ENCODE peak calls at places on chromosomes 1 and 21, in nine cellular contexts. S is upper lobe of left lung, Z is mesothelial cell of epicardium, D is GM20000, V is DND-41, I is progenitor cell of endocrine pancreas, M is GM12865, N is endothelial cell, K is fibroblast of pulmonary artery. H is an unnamed sample.

GRCh38 chr1:151143986-151144385 is 2.4 kb downstream of the SEMA6C start:
- DNase-seq in N (peak), Z (no peak), S (no peak), D (no peak), K (no peak), M (no peak), V (no peak), I (no peak), H (no peak)

GRCh38 chr1:106676021-106676420 is 380.5 kb upstream of the PRMT6 start:
- DNase-seq in N (no peak), Z (no peak), D (no peak), V (no peak), M (no peak), K (peak), S (no peak), I (no peak), H (no peak)

GRCh38 chr1:231020139-231020601 is 19.9 kb downstream of the FAM89A start:
- DNase-seq in V (no peak), N (no peak), M (no peak), Z (no peak), S (no peak), K (peak), I (no peak), D (no peak), H (no peak)

GRCh38 chr1:84504580-84505021 is 1.6 kb upstream of the SPATA1 start:
- DNase-seq in D (no peak), K (peak), I (no peak), Z (no peak), S (no peak), V (no peak), N (no peak), M (peak), H (no peak)

GRCh38 chr1:56645663-56646330 is 683 bp downstream of the PRKAA2 start:
- DNase-seq in Z (no peak), K (no peak), S (no peak), V (no peak), N (peak), M (no peak), I (no peak), D (peak), H (peak)

GRCh38 chr1:234722904-234723588 is 113.1 kb upstream of the IRF2BP2 start:
- DNase-seq in Z (no peak), V (peak), M (no peak), N (no peak), S (peak), K (peak), I (no peak), D (no peak), H (peak)

GRCh38 chr1:182391028-182391361 is 595 bp downstream of the GLUL start:
- DNase-seq in N (no peak), K (no peak), S (no peak), V (no peak), D (no peak), Z (peak), M (no peak), I (no peak), H (peak)

GRCh38 chr1:232979596-232979995 is 29.2 kb downstream of the NTPCR start:
- DNase-seq in K (no peak), N (no peak), V (no peak), I (no peak), D (no peak), M (no peak), S (peak), Z (no peak), H (no peak)

GRCh38 chr1:66571789-66572188 is 37.8 kb downstream of the SGIP1 start:
- DNase-seq in V (no peak), D (no peak), N (no peak), S (no peak), K (peak), I (no peak), M (no peak), Z (no peak), H (no peak)

GRCh38 chr1:175978926-175979325 is 228.2 kb downstream of the COP1 start:
- DNase-seq in V (no peak), S (no peak), N (no peak), K (peak), Z (no peak), D (no peak), M (no peak), I (no peak), H (no peak)

GRCh38 chr1:74686941-74687340 is 13.3 kb upstream of the ERICH3 start:
- DNase-seq in I (no peak), N (no peak), M (no peak), K (no peak), D (no peak), Z (no peak), S (no peak), V (no peak), H (peak)

GRCh38 chr1:62774971-62775578 is 8.9 kb upstream of the ATG4C start:
- DNase-seq in K (no peak), Z (no peak), D (no peak), S (no peak), N (no peak), M (peak), V (no peak), I (no peak), H (no peak)

GRCh38 chr1:152185544-152186391 is 26.7 kb upstream of the RPTN start:
- DNase-seq in Z (no peak), K (peak), V (peak), M (peak), N (peak), S (no peak), D (peak), I (no peak), H (no peak)

GRCh38 chr21:45156459-45156858 is 82.1 kb downstream of the ADARB1 start:
- DNase-seq in D (no peak), K (no peak), Z (no peak), V (no peak), I (no peak), M (no peak), S (no peak), N (no peak), H (no peak)

GRCh38 chr1:194537521-194537920 is 1351.1 kb upstream of the B3GALT2 start:
- DNase-seq in S (no peak), D (no peak), I (no peak), Z (no peak), M (no peak), K (no peak), V (no peak), N (no peak), H (no peak)

GRCh38 chr1:88433556-88433955 is 250.5 kb upstream of the PKN2 start:
- DNase-seq in I (no peak), V (no peak), D (no peak), S (no peak), N (no peak), Z (no peak), K (no peak), M (no peak), H (no peak)

GRCh38 chr1:74422379-74423155 is 89.8 kb downstream of the LRRC53 start:
- DNase-seq in K (no peak), S (no peak), M (no peak), N (no peak), V (no peak), Z (no peak), D (no peak), I (no peak), H (no peak)

GRCh38 chr1:173424786-173425407 is 52.2 kb upstream of the PRDX6 start:
- DNase-seq in N (no peak), I (no peak), V (no peak), K (no peak), M (no peak), Z (no peak), D (no peak), S (no peak), H (no peak)

GRCh38 chr21:17848228-17848627 is 29.1 kb upstream of the C21orf91 start:
- DNase-seq in K (peak), M (peak), N (no peak), S (no peak), I (no peak), Z (no peak), D (peak), V (no peak), H (no peak)

GRCh38 chr1:113168946-113169345 is 95.9 kb downstream of the LRIG2 start:
- DNase-seq in I (no peak), M (no peak), Z (no peak), S (no peak), D (no peak), V (no peak), N (no peak), K (no peak), H (no peak)

GRCh38 chr21:42515708-42516502 is 2.3 kb downstream of the SLC37A1 start:
- DNase-seq in I (no peak), K (no peak), M (no peak), S (no peak), D (peak), V (no peak), Z (no peak), N (no peak), H (no peak)

GRCh38 chr1:7390604-7391000 is 380.5 kb upstream of the VAMP3 start:
- DNase-seq in M (no peak), S (no peak), V (no peak), Z (no peak), K (no peak), D (no peak), I (no peak), N (no peak), H (no peak)

GRCh38 chr1:222974496-222974895 is 159.7 kb downstream of the DISP1 start:
- DNase-seq in D (no peak), K (peak), V (no peak), S (no peak), Z (no peak), M (no peak), I (no peak), N (no peak), H (no peak)

GRCh38 chr21:44401386-44402160 is 48.2 kb downstream of the TRPM2 start:
- DNase-seq in M (no peak), K (no peak), V (no peak), I (no peak), D (no peak), Z (no peak), N (no peak), S (peak), H (no peak)

GRCh38 chr1:7992885-7993284 is 31.4 kb downstream of the PARK7 start:
- DNase-seq in N (no peak), D (no peak), Z (no peak), K (no peak), M (no peak), V (no peak), I (no peak), S (no peak), H (no peak)

GRCh38 chr1:156113263-156114004 is 1.1 kb upstream of the LMNA start:
- DNase-seq in S (no peak), K (no peak), Z (no peak), I (no peak), M (no peak), V (no peak), D (no peak), N (no peak), H (no peak)

GRCh38 chr1:156115514-156116374 is 1.2 kb downstream of the LMNA start:
- DNase-seq in D (no peak), Z (no peak), I (no peak), S (no peak), V (no peak), M (no peak), K (peak), N (peak), H (no peak)

GRCh38 chr1:156114919-156115513 is 505 bp downstream of the LMNA start:
- DNase-seq in K (no peak), M (peak), Z (no peak), V (no peak), I (no peak), D (peak), S (peak), N (no peak), H (peak)

GRCh38 chr1:156112276-156113137 is 2.0 kb upstream of the LMNA start:
- DNase-seq in S (no peak), V (no peak), I (no peak), M (no peak), Z (no peak), N (no peak), D (no peak), K (no peak), H (no peak)

GRCh38 chr1:156114101-156114918 is at the start of gene LMNA:
- DNase-seq in I (no peak), Z (no peak), M (peak), D (peak), N (peak), S (peak), V (no peak), K (peak), H (peak)
- TF ChIP-seq CTCF in I (no peak), Z (no peak), M (no peak), D (no peak), N (no peak), S (no peak), V (no peak), K (no peak), H (no peak)

GRCh38 chr1:108199231-108199657 is 899 bp downstream of the SLC25A24 start:
- DNase-seq in I (no peak), K (peak), S (no peak), Z (no peak), N (peak), D (no peak), V (no peak), M (peak), H (no peak)

GRCh38 chr1:108201682-108202081 is 1.5 kb upstream of the SLC25A24 start:
- DNase-seq in M (no peak), S (no peak), V (no peak), D (no peak), K (no peak), Z (no peak), N (no peak), I (no peak), H (no peak)

GRCh38 chr1:108199781-108200626 is at the start of gene SLC25A24:
- DNase-seq in K (peak), D (peak), S (peak), V (peak), Z (peak), M (peak), N (peak), I (peak), H (peak)

GRCh38 chr1:108200627-108201106 is 524 bp upstream of the SLC25A24 start:
- DNase-seq in V (peak), M (peak), Z (no peak), N (peak), K (peak), I (no peak), D (peak), S (no peak), H (no peak)
- TF ChIP-seq CTCF in V (peak), M (peak), Z (no peak), N (no peak), K (peak), I (peak), D (no peak), S (peak), H (no peak)

GRCh38 chr1:241838831-241839365 is 9.1 kb upstream of the EXO1 start:
- DNase-seq in I (no peak), V (no peak), D (no peak), S (no peak), N (no peak), K (no peak), M (no peak), Z (no peak), H (no peak)
- TF ChIP-seq CTCF in I (no peak), V (no peak), D (no peak), S (no peak), N (no peak), K (no peak), M (no peak), Z (no peak), H (no peak)

DNA sequence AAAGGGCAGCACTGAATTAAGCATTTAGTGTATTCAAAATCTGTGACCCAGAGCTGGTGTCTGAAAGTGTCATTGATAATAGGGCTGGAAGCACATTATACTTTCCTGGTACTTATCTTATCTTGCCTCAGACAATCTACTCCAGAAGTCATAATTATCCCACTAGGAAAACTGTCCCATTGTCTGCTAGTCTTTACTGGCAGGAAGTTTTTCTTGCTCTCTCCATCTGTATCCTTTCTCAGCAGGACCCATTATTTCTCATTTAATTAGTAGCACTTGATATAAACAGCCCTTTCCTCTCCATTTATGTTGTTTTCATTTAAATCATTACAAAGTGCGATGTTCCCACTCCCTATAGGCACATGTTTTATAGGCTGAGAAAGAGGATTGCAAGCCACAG is 36.5 kb upstream of the BARHL2 start:
- DNase-seq in V (no peak), D (no peak), N (no peak), K (no peak), Z (no peak), S (no peak), M (no peak), I (no peak), H (no peak)
- TF ChIP-seq CTCF in V (no peak), D (no peak), N (no peak), K (no peak), Z (no peak), S (no peak), M (no peak), I (no peak), H (no peak)

GRCh38 chr1:155202198-155202597 is 5.5 kb downstream of the THBS3 start:
- DNase-seq in Z (no peak), V (no peak), M (no peak), K (no peak), D (no peak), S (no peak), N (no peak), I (no peak), H (no peak)

GRCh38 chr1:155205035-155205434 is 2.7 kb downstream of the THBS3 start:
- DNase-seq in S (no peak), M (no peak), N (no peak), K (no peak), D (no peak), Z (no peak), V (no peak), I (no peak), H (no peak)

GRCh38 chr1:155199792-155200191 is 7.9 kb downstream of the THBS3 start:
- DNase-seq in D (no peak), N (no peak), S (no peak), I (no peak), Z (no peak), K (no peak), M (no peak), V (no peak), H (no peak)

GRCh38 chr1:155200920-155201319 is 6.8 kb downstream of the THBS3 start:
- DNase-seq in I (no peak), M (no peak), S (no peak), Z (no peak), D (no peak), K (no peak), N (no peak), V (no peak), H (no peak)

GRCh38 chr1:155202731-155203515 is 4.8 kb downstream of the THBS3 start:
- DNase-seq in K (no peak), N (no peak), M (no peak), Z (no peak), D (no peak), S (peak), V (no peak), I (no peak), H (no peak)
- TF ChIP-seq CTCF in K (no peak), N (no peak), M (no peak), Z (no peak), D (no peak), S (no peak), V (no peak), I (no peak), H (no peak)

GRCh38 chr1:31420716-31421115 is 7.7 kb downstream of the SERINC2 start:
- DNase-seq in D (no peak), K (no peak), M (no peak), V (no peak), I (no peak), N (no peak), S (no peak), Z (no peak), H (no peak)

GRCh38 chr1:31422505-31423319 is 9.7 kb downstream of the SERINC2 start:
- DNase-seq in Z (peak), K (peak), V (peak), M (peak), D (peak), S (no peak), N (peak), I (peak), H (peak)

GRCh38 chr1:31423418-31423947 is 10.5 kb downstream of the SERINC2 start:
- DNase-seq in K (no peak), N (no peak), I (no peak), V (peak), M (peak), D (peak), Z (no peak), S (peak), H (no peak)

GRCh38 chr1:31418626-31419025 is 5.6 kb downstream of the SERINC2 start:
- DNase-seq in M (no peak), I (no peak), S (no peak), K (no peak), Z (no peak), N (no peak), D (no peak), V (no peak), H (no peak)

GRCh38 chr1:31421404-31422040 is 8.5 kb downstream of the SERINC2 start:
- DNase-seq in I (no peak), V (peak), K (peak), D (peak), M (peak), N (peak), S (no peak), Z (no peak), H (peak)
- TF ChIP-seq CTCF in I (peak), V (peak), K (peak), D (peak), M (peak), N (peak), S (no peak), Z (no peak), H (peak)

DNA sequence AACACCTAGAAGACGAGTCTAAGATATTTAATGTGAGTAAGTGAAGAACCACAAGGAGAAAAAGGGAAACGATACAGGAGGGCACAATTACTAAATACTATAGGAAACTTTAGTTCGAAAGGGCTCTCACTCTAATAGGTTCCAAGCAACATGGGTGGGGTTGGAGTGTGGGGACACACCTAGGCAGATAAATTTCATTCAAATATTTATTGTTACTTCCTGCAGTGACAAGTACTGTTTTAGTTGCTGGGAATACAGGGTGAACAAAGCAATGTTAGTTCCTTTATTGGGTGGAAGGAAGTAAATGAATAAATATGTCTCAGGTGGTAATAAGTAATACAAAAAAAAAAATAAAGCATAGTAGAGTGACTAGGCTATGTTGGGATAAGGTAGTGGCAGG is 73.2 kb upstream of the B3GALT2 start:
- DNase-seq in K (no peak), N (no peak), S (no peak), M (no peak), V (no peak), D (no peak), I (no peak), Z (no peak), H (no peak)
- TF ChIP-seq CTCF in K (no peak), N (no peak), S (no peak), M (no peak), V (no peak), D (no peak), I (no peak), Z (no peak), H (no peak)

H was measured in glutamatergic neuron.